ENCODE peak calls at places on chromosome 9, in eight cellular contexts. L, P, O, K, N, B, U and X are unnamed samples.

GRCh38 chr9:136058801-136059302 is 36.2 kb downstream of the NACC2 start:
- DNase-seq in L (no peak), P (no peak), O (no peak), K (no peak), N (no peak), B (no peak), U (no peak), X (no peak)

GRCh38 chr9:92961627-92962302 is 14.4 kb downstream of the FGD3 start:
- DNase-seq in L (no peak), P (no peak), O (no peak), K (peak; percentile 12), N (no peak), B (no peak), U (peak; percentile 28), X (peak; percentile 86)

GRCh38 chr9:36748322-36748899 is 175.7 kb downstream of the MELK start:
- DNase-seq in L (no peak), P (peak; percentile 34), O (peak; percentile 14), K (peak; percentile 45), N (peak; percentile 49), B (no peak), U (peak; percentile 16), X (peak; percentile 68)

GRCh38 chr9:127021664-127022337 is 100.6 kb downstream of the ANGPTL2 start:
- DNase-seq in L (peak; percentile 97), P (peak; percentile 100), O (peak; percentile 99), K (no peak), N (peak; percentile 91), B (no peak), U (no peak), X (peak; percentile 83)

GRCh38 chr9:70746760-70747159 is 332.3 kb upstream of the KLF9 start:
- DNase-seq in L (no peak), P (peak; percentile 82), O (no peak), K (no peak), N (no peak), B (no peak), U (no peak), X (no peak)

GRCh38 chr9:122444366-122444765 is 33.4 kb downstream of the OR1J1 start:
- DNase-seq in L (no peak), P (peak; percentile 98), O (peak; percentile 89), K (no peak), N (no peak), B (no peak), U (no peak), X (no peak)

GRCh38 chr9:121771851-121772599 is 120.6 kb downstream of the DAB2IP start:
- DNase-seq in L (no peak), P (no peak), O (no peak), K (no peak), N (peak; percentile 24), B (no peak), U (no peak), X (no peak)

GRCh38 chr9:17531642-17532254 is 47.1 kb upstream of the SH3GL2 start:
- DNase-seq in L (no peak), P (peak; percentile 56), O (peak; percentile 8), K (peak; percentile 54), N (no peak), B (no peak), U (no peak), X (peak; percentile 65)

GRCh38 chr9:132163876-132164603 is 2.2 kb downstream of the NTNG2 start:
- DNase-seq in L (no peak), P (no peak), O (no peak), K (no peak), N (no peak), B (no peak), U (no peak), X (no peak)

GRCh38 chr9:88746744-88747398 is 211.9 kb downstream of the NXNL2 start:
- DNase-seq in L (no peak), P (no peak), O (no peak), K (peak; percentile 53), N (no peak), B (no peak), U (no peak), X (no peak)

GRCh38 chr9:124574944-124575343 is 67.7 kb upstream of the NR5A1 start:
- DNase-seq in L (peak; percentile 45), P (peak; percentile 78), O (no peak), K (peak; percentile 87), N (no peak), B (no peak), U (no peak), X (no peak)

GRCh38 chr9:111599092-111599947 is at the start of gene PTGR1:
- DNase-seq in L (peak; percentile 38), P (peak; percentile 91), O (peak; percentile 65), K (peak; percentile 91), N (peak; percentile 88), B (peak; percentile 49), U (peak; percentile 22), X (no peak)

GRCh38 chr9:9412241-9412640 is 1200.6 kb downstream of the PTPRD start:
- DNase-seq in L (no peak), P (no peak), O (no peak), K (no peak), N (no peak), B (no peak), U (no peak), X (no peak)

GRCh38 chr9:131082774-131083512 is 13.4 kb upstream of the AIF1L start:
- DNase-seq in L (no peak), P (no peak), O (no peak), K (no peak), N (no peak), B (no peak), U (no peak), X (no peak)

GRCh38 chr9:111195779-111196178 is 134.2 kb downstream of the OR2K2 start:
- DNase-seq in L (no peak), P (peak; percentile 22), O (no peak), K (no peak), N (no peak), B (no peak), U (no peak), X (no peak)

GRCh38 chr9:135533093-135533492 is 11.9 kb downstream of the LCN1 start:
- DNase-seq in L (no peak), P (no peak), O (no peak), K (no peak), N (no peak), B (no peak), U (no peak), X (peak; percentile 46)

GRCh38 chr9:82890401-82890800 is 172.5 kb downstream of the RASEF start:
- DNase-seq in L (no peak), P (no peak), O (no peak), K (no peak), N (no peak), B (no peak), U (no peak), X (no peak)

GRCh38 chr9:32136700-32137339 is 247.6 kb upstream of the ACO1 start:
- DNase-seq in L (no peak), P (no peak), O (no peak), K (peak; percentile 68), N (no peak), B (no peak), U (no peak), X (no peak)

GRCh38 chr9:38478211-38478610 is 54.0 kb upstream of the IGFBPL1 start:
- DNase-seq in L (no peak), P (no peak), O (no peak), K (no peak), N (no peak), B (no peak), U (no peak), X (no peak)

GRCh38 chr9:134158242-134158641 is 6.1 kb downstream of the RNU6ATAC start:
- DNase-seq in L (no peak), P (no peak), O (no peak), K (no peak), N (no peak), B (no peak), U (no peak), X (no peak)

GRCh38 chr9:21607576-21607975 is 125.5 kb upstream of the IFNE start:
- DNase-seq in L (no peak), P (peak; percentile 70), O (no peak), K (peak; percentile 74), N (no peak), B (no peak), U (no peak), X (no peak)

GRCh38 chr9:130561056-130561455 is 18.3 kb upstream of the FUBP3 start:
- DNase-seq in L (no peak), P (no peak), O (no peak), K (no peak), N (no peak), B (no peak), U (no peak), X (no peak)

GRCh38 chr9:112535811-112536210 is 49.2 kb downstream of the KIAA1958 start:
- DNase-seq in L (no peak), P (peak; percentile 45), O (no peak), K (peak; percentile 76), N (no peak), B (no peak), U (no peak), X (no peak)

GRCh38 chr9:6931913-6932312 is 174.1 kb downstream of the KDM4C start:
- DNase-seq in L (no peak), P (peak; percentile 86), O (no peak), K (peak; percentile 90), N (no peak), B (no peak), U (no peak), X (no peak)

GRCh38 chr9:30075451-30076199 is 2308.8 kb upstream of the ACO1 start:
- DNase-seq in L (no peak), P (peak; percentile 1), O (no peak), K (peak; percentile 79), N (no peak), B (peak; percentile 66), U (no peak), X (peak; percentile 18)

GRCh38 chr9:116275418-116276295 is 122.1 kb downstream of the PAPPA start:
- DNase-seq in L (no peak), P (peak; percentile 49), O (no peak), K (peak; percentile 50), N (no peak), B (no peak), U (no peak), X (no peak)

GRCh38 chr9:12923472-12924009 is 148.7 kb downstream of the LURAP1L start:
- DNase-seq in L (peak; percentile 93), P (peak; percentile 98), O (peak; percentile 97), K (peak; percentile 59), N (no peak), B (no peak), U (no peak), X (no peak)

GRCh38 chr9:134895849-134896833 is 15.5 kb downstream of the FCN2 start:
- DNase-seq in L (peak; percentile 21), P (peak; percentile 91), O (peak; percentile 10), K (peak; percentile 95), N (peak; percentile 69), B (peak; percentile 17), U (no peak), X (peak; percentile 97)

GRCh38 chr9:20884985-20885593 is 146.4 kb downstream of the HACD4 start:
- DNase-seq in L (no peak), P (peak; percentile 64), O (peak; percentile 15), K (peak; percentile 60), N (peak; percentile 44), B (peak; percentile 62), U (peak; percentile 64), X (peak; percentile 57)

GRCh38 chr9:2570615-2571479 is 50.7 kb upstream of the VLDLR start:
- DNase-seq in L (no peak), P (peak; percentile 79), O (no peak), K (peak; percentile 99), N (peak; percentile 95), B (peak; percentile 60), U (peak; percentile 17), X (peak; percentile 98)

GRCh38 chr9:105127863-105128220 is 116.6 kb upstream of the SLC44A1 start:
- DNase-seq in L (no peak), P (no peak), O (no peak), K (peak; percentile 97), N (no peak), B (no peak), U (peak; percentile 73), X (peak; percentile 85)

GRCh38 chr9:79945495-79945894 is 373.7 kb downstream of the TLE4 start:
- DNase-seq in L (no peak), P (no peak), O (no peak), K (peak; percentile 42), N (no peak), B (no peak), U (no peak), X (no peak)

GRCh38 chr9:78972303-78973002 is 599.3 kb upstream of the TLE4 start:
- DNase-seq in L (no peak), P (no peak), O (no peak), K (no peak), N (no peak), B (no peak), U (no peak), X (no peak)

GRCh38 chr9:76926324-76926731 is 20.4 kb upstream of the PRUNE2 start:
- DNase-seq in L (peak; percentile 91), P (peak; percentile 98), O (peak; percentile 24), K (peak; percentile 87), N (no peak), B (no peak), U (no peak), X (no peak)